ENCODE peak calls at places on chromosomes 1 and 21, in six cellular contexts. I is germinal center; O is activated CD4-positive, alpha-beta T cell treated with anti-CD3 and anti-CD28 coated beads, Interleukin-2, amount 50 U/mL, for 24 hours; W is esophagus squamous epithelium; H is SHP77; U is AG04450. G is an unnamed sample.

GRCh38 chr21:42439284-42440186 is 35.8 kb downstream of the UBASH3A start:
- DNase-seq in I (no peak), O (no peak), W (no peak), H (no peak), U (no peak), G (no peak)

GRCh38 chr1:2353907-2354438 is 37.4 kb downstream of the MORN1 start:
- DNase-seq in I (no peak), O (no peak), W (no peak), H (no peak), U (no peak), G (no peak)

GRCh38 chr1:109370712-109371270 is 26.9 kb downstream of the SORT1 start:
- DNase-seq in I (no peak), O (no peak), W (no peak), H (no peak), U (peak; percentile 90), G (no peak)

GRCh38 chr21:45972716-45973474 is 8.7 kb upstream of the COL6A1 start:
- DNase-seq in I (no peak), O (no peak), W (no peak), H (no peak), U (peak; percentile 88), G (no peak)

GRCh38 chr1:193707271-193708015 is 521.0 kb upstream of the B3GALT2 start:
- DNase-seq in I (no peak), O (no peak), W (no peak), H (no peak), U (no peak), G (no peak)

GRCh38 chr1:71586030-71586429 is 505.2 kb upstream of the ZRANB2 start:
- DNase-seq in I (no peak), O (no peak), W (no peak), H (no peak), U (no peak), G (no peak)

GRCh38 chr1:162697140-162697895 is 65.1 kb downstream of the DDR2 start:
- DNase-seq in I (no peak), O (no peak), W (no peak), H (no peak), U (no peak), G (no peak)

GRCh38 chr1:58739851-58740466 is 40.1 kb upstream of the MYSM1 start:
- DNase-seq in I (peak; percentile 47), O (no peak), W (no peak), H (peak; percentile 36), U (no peak), G (no peak)

GRCh38 chr1:233459968-233460367 is 132.4 kb downstream of the MAP3K21 start:
- DNase-seq in I (no peak), O (no peak), W (no peak), H (no peak), U (no peak), G (no peak)

G was measured in cortex of kidney.